ENCODE peak calls at places on chromosome 1, in nine cellular contexts. One of them, this sample, is unnamed. For H3K36me3, the result is how much of the 10 kb centered on the place peaks cover.

GRCh38 chr1:162916407-162916806 is 55.4 kb upstream of the CCDC190 start:
- DNase-seq in cardiac muscle cell: no peak
- DNase-seq in endothelial cell of umbilical vein: peak
- DNase-seq in left lung: no peak
- DNase-seq in tibial nerve: no peak
- DNase-seq in psoas muscle: no peak
- DNase-seq in right lobe of liver: no peak
- DNase-seq in stomach: no peak
- DNase-seq in fibroblast of lung: peak
- DNase-seq in this sample: peak

GRCh38 chr1:40783001-40783905 is at the start of gene KCNQ4:
- DNase-seq in psoas muscle: peak
- DNase-seq in cardiac muscle cell: peak
- DNase-seq in stomach: peak
- DNase-seq in endothelial cell of umbilical vein: no peak
- DNase-seq in right lobe of liver: peak
- DNase-seq in left lung: peak
- DNase-seq in tibial nerve: no peak
- DNase-seq in fibroblast of lung: peak
- DNase-seq in this sample: no peak

GRCh38 chr1:107432108-107432507 is 291.3 kb downstream of the NTNG1 start:
- DNase-seq in stomach: no peak
- DNase-seq in endothelial cell of umbilical vein: no peak
- DNase-seq in right lobe of liver: no peak
- DNase-seq in cardiac muscle cell: no peak
- DNase-seq in psoas muscle: no peak
- DNase-seq in left lung: no peak
- DNase-seq in tibial nerve: no peak
- DNase-seq in fibroblast of lung: peak
- DNase-seq in this sample: no peak

GRCh38 chr1:7372477-7373120 is 398.5 kb upstream of the VAMP3 start:
- DNase-seq in tibial nerve: no peak
- DNase-seq in endothelial cell of umbilical vein: no peak
- DNase-seq in fibroblast of lung: no peak
- DNase-seq in right lobe of liver: no peak
- DNase-seq in cardiac muscle cell: no peak
- DNase-seq in stomach: no peak
- DNase-seq in left lung: no peak
- DNase-seq in psoas muscle: no peak
- DNase-seq in this sample: no peak

GRCh38 chr1:246609632-246610031 is 43.4 kb downstream of the CNST start:
- DNase-seq in tibial nerve: no peak
- DNase-seq in fibroblast of lung: no peak
- DNase-seq in left lung: no peak
- DNase-seq in endothelial cell of umbilical vein: no peak
- DNase-seq in stomach: no peak
- DNase-seq in psoas muscle: no peak
- DNase-seq in cardiac muscle cell: no peak
- DNase-seq in right lobe of liver: no peak
- DNase-seq in this sample: no peak

GRCh38 chr1:1206376-1207253 is at the start of gene TNFRSF18:
- DNase-seq in fibroblast of lung: peak
- DNase-seq in cardiac muscle cell: peak
- DNase-seq in tibial nerve: no peak
- DNase-seq in stomach: peak
- DNase-seq in left lung: no peak
- DNase-seq in right lobe of liver: peak
- DNase-seq in psoas muscle: peak
- DNase-seq in endothelial cell of umbilical vein: no peak
- DNase-seq in this sample: no peak

GRCh38 chr1:51548986-51549619 is 30.0 kb upstream of the EPS15 start:
- DNase-seq in psoas muscle: no peak
- DNase-seq in right lobe of liver: no peak
- DNase-seq in stomach: no peak
- DNase-seq in fibroblast of lung: no peak
- DNase-seq in tibial nerve: no peak
- DNase-seq in left lung: no peak
- DNase-seq in endothelial cell of umbilical vein: peak
- DNase-seq in cardiac muscle cell: no peak
- DNase-seq in this sample: no peak

GRCh38 chr1:112872551-112872962 is 83.4 kb downstream of the SLC16A1 start:
- DNase-seq in cardiac muscle cell: no peak
- DNase-seq in fibroblast of lung: no peak
- DNase-seq in stomach: no peak
- DNase-seq in tibial nerve: no peak
- DNase-seq in right lobe of liver: no peak
- DNase-seq in endothelial cell of umbilical vein: no peak
- DNase-seq in left lung: no peak
- DNase-seq in psoas muscle: no peak
- DNase-seq in this sample: no peak

GRCh38 chr1:24861821-24862727 is 68.0 kb downstream of the RUNX3 start:
- DNase-seq in cardiac muscle cell: no peak
- DNase-seq in psoas muscle: no peak
- DNase-seq in fibroblast of lung: no peak
- DNase-seq in left lung: peak
- DNase-seq in tibial nerve: no peak
- DNase-seq in right lobe of liver: no peak
- DNase-seq in endothelial cell of umbilical vein: no peak
- DNase-seq in stomach: peak
- DNase-seq in this sample: no peak

GRCh38 chr1:229557214-229557850 is 1.2 kb downstream of the ABCB10 start:
- DNase-seq in psoas muscle: no peak
- DNase-seq in fibroblast of lung: peak
- DNase-seq in endothelial cell of umbilical vein: peak
- DNase-seq in tibial nerve: no peak
- DNase-seq in right lobe of liver: no peak
- DNase-seq in stomach: no peak
- DNase-seq in left lung: no peak
- DNase-seq in cardiac muscle cell: no peak
- DNase-seq in this sample: no peak

GRCh38 chr1:53585565-53585964 is 126.4 kb downstream of the DMRTB1 start:
- DNase-seq in endothelial cell of umbilical vein: no peak
- DNase-seq in fibroblast of lung: no peak
- DNase-seq in psoas muscle: no peak
- DNase-seq in stomach: peak
- DNase-seq in tibial nerve: no peak
- DNase-seq in cardiac muscle cell: no peak
- DNase-seq in left lung: no peak
- DNase-seq in right lobe of liver: no peak
- DNase-seq in this sample: no peak

GRCh38 chr1:37147397-37147831 is 113.1 kb upstream of the GRIK3 start:
- DNase-seq in endothelial cell of umbilical vein: no peak
- DNase-seq in tibial nerve: no peak
- DNase-seq in cardiac muscle cell: no peak
- DNase-seq in left lung: no peak
- DNase-seq in psoas muscle: no peak
- DNase-seq in stomach: no peak
- DNase-seq in fibroblast of lung: no peak
- DNase-seq in right lobe of liver: no peak
- DNase-seq in this sample: no peak

GRCh38 chr1:22886211-22886610 is 86.5 kb downstream of the LACTBL1 start:
- DNase-seq in cardiac muscle cell: no peak
- DNase-seq in fibroblast of lung: no peak
- DNase-seq in tibial nerve: no peak
- DNase-seq in right lobe of liver: no peak
- DNase-seq in left lung: no peak
- DNase-seq in stomach: no peak
- DNase-seq in psoas muscle: no peak
- DNase-seq in endothelial cell of umbilical vein: no peak
- DNase-seq in this sample: no peak

GRCh38 chr1:1906185-1907097 is 8.6 kb upstream of the CALML6 start:
- DNase-seq in stomach: peak
- DNase-seq in cardiac muscle cell: peak
- DNase-seq in psoas muscle: peak
- DNase-seq in endothelial cell of umbilical vein: peak
- DNase-seq in right lobe of liver: peak
- DNase-seq in tibial nerve: peak
- DNase-seq in fibroblast of lung: peak
- DNase-seq in left lung: peak
- DNase-seq in this sample: peak

GRCh38 chr1:231395051-231395995 is 26.8 kb downstream of the EGLN1 start:
- DNase-seq in cardiac muscle cell: peak
- DNase-seq in right lobe of liver: no peak
- DNase-seq in fibroblast of lung: peak
- DNase-seq in left lung: no peak
- DNase-seq in psoas muscle: no peak
- DNase-seq in endothelial cell of umbilical vein: peak
- DNase-seq in stomach: no peak
- DNase-seq in tibial nerve: no peak
- DNase-seq in this sample: peak

GRCh38 chr1:104380003-104380402 is 630.3 kb downstream of the AMY1C start:
- DNase-seq in stomach: no peak
- DNase-seq in psoas muscle: no peak
- DNase-seq in endothelial cell of umbilical vein: no peak
- DNase-seq in right lobe of liver: no peak
- DNase-seq in fibroblast of lung: no peak
- DNase-seq in cardiac muscle cell: no peak
- DNase-seq in tibial nerve: no peak
- DNase-seq in left lung: no peak
- DNase-seq in this sample: no peak

GRCh38 chr1:111733183-111733995 is 5.8 kb downstream of the INKA2 start:
- DNase-seq in psoas muscle: peak
- DNase-seq in right lobe of liver: no peak
- DNase-seq in stomach: no peak
- DNase-seq in tibial nerve: no peak
- DNase-seq in endothelial cell of umbilical vein: peak
- DNase-seq in cardiac muscle cell: no peak
- DNase-seq in fibroblast of lung: peak
- DNase-seq in left lung: peak
- DNase-seq in this sample: peak
- H3K4me3 ChIP-seq in psoas muscle: no peak
- H3K4me3 ChIP-seq in right lobe of liver: no peak
- H3K4me3 ChIP-seq in stomach: no peak
- H3K4me3 ChIP-seq in tibial nerve: no peak
- H3K4me3 ChIP-seq in endothelial cell of umbilical vein: no peak
- H3K4me3 ChIP-seq in cardiac muscle cell: no peak
- H3K4me3 ChIP-seq in fibroblast of lung: no peak
- H3K4me3 ChIP-seq in left lung: no peak
- H3K4me3 ChIP-seq in this sample: no peak

GRCh38 chr1:153933955-153934354 is 11.2 kb upstream of the GATAD2B start:
- DNase-seq in tibial nerve: no peak
- DNase-seq in stomach: no peak
- DNase-seq in fibroblast of lung: no peak
- DNase-seq in psoas muscle: no peak
- DNase-seq in endothelial cell of umbilical vein: no peak
- DNase-seq in right lobe of liver: peak
- DNase-seq in left lung: no peak
- DNase-seq in cardiac muscle cell: no peak
- DNase-seq in this sample: no peak

GRCh38 chr1:153933420-153933819 is 10.6 kb upstream of the GATAD2B start:
- DNase-seq in right lobe of liver: peak
- DNase-seq in endothelial cell of umbilical vein: no peak
- DNase-seq in fibroblast of lung: no peak
- DNase-seq in psoas muscle: no peak
- DNase-seq in cardiac muscle cell: no peak
- DNase-seq in left lung: no peak
- DNase-seq in stomach: no peak
- DNase-seq in tibial nerve: no peak
- DNase-seq in this sample: no peak

GRCh38 chr1:153934746-153935145 is 11.8 kb downstream of the DENND4B start:
- DNase-seq in psoas muscle: no peak
- DNase-seq in left lung: peak
- DNase-seq in stomach: no peak
- DNase-seq in tibial nerve: no peak
- DNase-seq in endothelial cell of umbilical vein: no peak
- DNase-seq in cardiac muscle cell: no peak
- DNase-seq in right lobe of liver: peak
- DNase-seq in fibroblast of lung: no peak
- DNase-seq in this sample: no peak

GRCh38 chr1:153937331-153937730 is 9.2 kb downstream of the DENND4B start:
- DNase-seq in right lobe of liver: peak
- DNase-seq in endothelial cell of umbilical vein: no peak
- DNase-seq in stomach: no peak
- DNase-seq in cardiac muscle cell: no peak
- DNase-seq in fibroblast of lung: no peak
- DNase-seq in psoas muscle: no peak
- DNase-seq in tibial nerve: no peak
- DNase-seq in left lung: no peak
- DNase-seq in this sample: no peak

DNA sequence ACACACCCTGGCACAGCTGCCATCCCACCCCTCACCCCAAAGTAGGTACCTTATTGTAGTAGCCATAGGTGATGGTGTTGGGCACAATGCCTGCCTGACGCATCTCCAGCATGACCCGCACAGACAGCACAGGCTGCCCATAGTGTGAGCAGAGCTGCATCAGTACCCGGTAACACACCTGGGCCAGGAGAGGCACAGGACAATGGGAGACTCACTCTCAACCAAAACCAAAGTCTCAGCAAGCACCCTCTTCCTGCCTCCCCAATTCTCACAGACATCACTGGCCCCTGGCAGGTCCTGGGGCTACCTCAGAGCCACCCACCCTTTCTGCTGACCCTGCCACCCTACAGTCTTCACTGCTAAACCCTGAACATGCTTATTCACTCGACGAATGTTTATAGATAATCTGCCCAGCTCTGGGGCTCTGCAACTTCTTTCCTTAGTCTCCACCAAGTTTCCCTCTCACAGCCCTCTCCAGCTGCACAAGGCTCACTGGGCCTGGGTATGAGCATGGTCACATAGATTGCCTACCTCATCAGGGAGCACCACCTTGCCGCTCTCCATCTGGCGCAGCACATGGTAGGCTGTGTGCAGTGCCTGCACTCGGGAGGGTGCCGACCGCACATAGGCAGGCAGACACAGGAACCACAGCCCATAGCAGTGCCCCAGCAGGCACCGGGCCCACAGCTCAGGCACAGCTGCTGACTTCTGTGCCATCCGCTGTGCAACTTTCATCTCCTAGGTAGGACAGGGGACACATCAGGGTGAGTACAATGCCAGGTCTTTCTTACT is 10.3 kb downstream of the DENND4B start:
- DNase-seq in fibroblast of lung: no peak
- DNase-seq in tibial nerve: no peak
- DNase-seq in endothelial cell of umbilical vein: no peak
- DNase-seq in left lung: peak
- DNase-seq in stomach: no peak
- DNase-seq in cardiac muscle cell: no peak
- DNase-seq in right lobe of liver: peak
- DNase-seq in psoas muscle: no peak
- DNase-seq in this sample: no peak
- H3K36me3 ChIP-seq in fibroblast of lung: under half
- H3K36me3 ChIP-seq in tibial nerve: under half
- H3K36me3 ChIP-seq in endothelial cell of umbilical vein: under half
- H3K36me3 ChIP-seq in left lung: half or more
- H3K36me3 ChIP-seq in stomach: half or more
- H3K36me3 ChIP-seq in cardiac muscle cell: under half
- H3K36me3 ChIP-seq in right lobe of liver: under half
- H3K36me3 ChIP-seq in psoas muscle: half or more
- H3K36me3 ChIP-seq in this sample: half or more

GRCh38 chr1:228287541-228288425 is 79.9 kb downstream of the OBSCN start:
- DNase-seq in fibroblast of lung: no peak
- DNase-seq in left lung: peak
- DNase-seq in cardiac muscle cell: no peak
- DNase-seq in psoas muscle: no peak
- DNase-seq in tibial nerve: no peak
- DNase-seq in endothelial cell of umbilical vein: no peak
- DNase-seq in stomach: no peak
- DNase-seq in right lobe of liver: peak
- DNase-seq in this sample: no peak
- TF ChIP-seq CTCF in fibroblast of lung: no peak
- TF ChIP-seq CTCF in left lung: no peak
- TF ChIP-seq CTCF in cardiac muscle cell: no peak
- TF ChIP-seq CTCF in psoas muscle: no peak
- TF ChIP-seq CTCF in tibial nerve: no peak
- TF ChIP-seq CTCF in endothelial cell of umbilical vein: no peak
- TF ChIP-seq CTCF in stomach: no peak
- TF ChIP-seq CTCF in right lobe of liver: no peak
- TF ChIP-seq CTCF in this sample: no peak

GRCh38 chr1:11012260-11013159 is at the start of gene TARDBP:
- DNase-seq in right lobe of liver: peak
- DNase-seq in left lung: peak
- DNase-seq in cardiac muscle cell: peak
- DNase-seq in tibial nerve: peak
- DNase-seq in fibroblast of lung: peak
- DNase-seq in endothelial cell of umbilical vein: peak
- DNase-seq in psoas muscle: peak
- DNase-seq in stomach: peak
- DNase-seq in this sample: peak
- H3K4me3 ChIP-seq in right lobe of liver: peak
- H3K4me3 ChIP-seq in left lung: peak
- H3K4me3 ChIP-seq in cardiac muscle cell: peak
- H3K4me3 ChIP-seq in tibial nerve: peak
- H3K4me3 ChIP-seq in fibroblast of lung: peak
- H3K4me3 ChIP-seq in endothelial cell of umbilical vein: peak
- H3K4me3 ChIP-seq in psoas muscle: peak
- H3K4me3 ChIP-seq in stomach: peak
- H3K4me3 ChIP-seq in this sample: peak

This sample was measured in brain microvascular endothelial cell.